ENCODE peak calls at places on chromosomes 3 and 15, in ten cellular contexts. N is NCI-H345; C is cardiac fibroblast; T is CD8-positive, alpha-beta T cell; X is upper lobe of right lung; Y is brain pericyte; K is activated gamma-delta T cell treated with Interleukin-2 at 50 U/mL for 16 hours; J is stimulated activated CD8-positive, alpha-beta memory T cell treated with anti-CD3 and anti-CD28 coated beads, Interleukin-7, amount 100 ng/mL, for 48 hours; I is foreskin fibroblast; D is H4. P is an unnamed sample.

GRCh38 chr3:77667901-77668300 is 628.0 kb downstream of the ROBO2 start:
- DNase-seq in N (no peak), C (no peak), T (no peak), X (no peak), Y (no peak), K (no peak), J (no peak), I (no peak), D (no peak), P (no peak)

GRCh38 chr3:98779936-98780335 is 16.8 kb downstream of the ST3GAL6 start:
- DNase-seq in N (no peak), C (peak), T (no peak), X (no peak), Y (no peak), K (no peak), J (no peak), I (no peak), D (no peak), P (no peak)

GRCh38 chr3:127538569-127538968 is 52.0 kb downstream of the TPRA1 start:
- DNase-seq in N (peak), C (no peak), T (no peak), X (no peak), Y (no peak), K (no peak), J (no peak), I (no peak), D (no peak), P (no peak)

GRCh38 chr3:191412764-191413163 is 48.2 kb upstream of the PYDC2 start:
- DNase-seq in N (no peak), C (peak), T (no peak), X (no peak), Y (peak), K (no peak), J (no peak), I (peak), D (peak), P (no peak)

GRCh38 chr3:106299300-106300098 is 430.7 kb upstream of the CBLB start:
- DNase-seq in N (no peak), C (peak), T (no peak), X (no peak), Y (no peak), K (no peak), J (no peak), I (peak), D (peak), P (no peak)

GRCh38 chr15:78565951-78566774 is 843 bp downstream of the CHRNA5 start:
- DNase-seq in N (peak), C (peak), T (no peak), X (no peak), Y (no peak), K (no peak), J (no peak), I (peak), D (peak), P (no peak)

GRCh38 chr3:94525039-94525438 is 462.2 kb downstream of the NSUN3 start:
- DNase-seq in N (no peak), C (peak), T (no peak), X (no peak), Y (peak), K (no peak), J (no peak), I (no peak), D (peak), P (no peak)

GRCh38 chr3:183701744-183702143 is 4.1 kb downstream of the YEATS2 start:
- DNase-seq in N (no peak), C (no peak), T (no peak), X (no peak), Y (no peak), K (no peak), J (no peak), I (no peak), D (no peak), P (no peak)

GRCh38 chr3:9136746-9137434 is 112.6 kb downstream of the SRGAP3 start:
- DNase-seq in N (no peak), C (no peak), T (no peak), X (no peak), Y (no peak), K (no peak), J (no peak), I (no peak), D (no peak), P (no peak)

GRCh38 chr3:138260636-138261035 is 69.0 kb downstream of the NME9 start:
- DNase-seq in N (no peak), C (peak), T (no peak), X (no peak), Y (no peak), K (no peak), J (no peak), I (no peak), D (no peak), P (no peak)

GRCh38 chr15:63860161-63860954 is 26.6 kb upstream of the HERC1 start:
- DNase-seq in N (no peak), C (no peak), T (peak), X (no peak), Y (no peak), K (peak), J (no peak), I (no peak), D (no peak), P (peak)

GRCh38 chr3:4416961-4417360 is 50.1 kb downstream of the SUMF1 start:
- DNase-seq in N (no peak), C (peak), T (no peak), X (no peak), Y (peak), K (no peak), J (no peak), I (peak), D (peak), P (no peak)

GRCh38 chr15:100786139-100786531 is 93.5 kb upstream of the ALDH1A3 start:
- DNase-seq in N (no peak), C (no peak), T (no peak), X (no peak), Y (no peak), K (no peak), J (no peak), I (no peak), D (no peak), P (no peak)

GRCh38 chr15:71085809-71086208 is 29.5 kb upstream of the THSD4 start:
- DNase-seq in N (no peak), C (no peak), T (no peak), X (no peak), Y (no peak), K (no peak), J (no peak), I (no peak), D (no peak), P (no peak)

GRCh38 chr3:76245073-76245472 is 459.7 kb upstream of the ZNF717 start:
- DNase-seq in N (no peak), C (no peak), T (no peak), X (no peak), Y (no peak), K (no peak), J (no peak), I (peak), D (no peak), P (no peak)

GRCh38 chr3:32334675-32335074 is 57.0 kb upstream of the CMTM7 start:
- DNase-seq in N (no peak), C (peak), T (peak), X (no peak), Y (no peak), K (peak), J (no peak), I (no peak), D (no peak), P (peak)